ENCODE peak calls at places on chromosomes 7 and 10, in five cellular contexts. Z is progenitor cell of endocrine pancreas, Y is HCT116, A is endothelial cell, S is cardiac fibroblast. H is an unnamed sample.

GRCh38 chr10:122204691-122205489 is 66.2 kb upstream of the BTBD16 start:
- DNase-seq in Z (no peak), A (no peak), Y (no peak), S (no peak), H (no peak)

GRCh38 chr10:97714401-97715258 is 1.1 kb downstream of the MARVELD1 start:
- DNase-seq in Y (no peak), A (peak), S (peak), Z (peak), H (no peak)

GRCh38 chr7:67916571-67916970 is 919.9 kb downstream of the TYW1 start:
- DNase-seq in Y (no peak), S (no peak), Z (no peak), A (no peak), H (no peak)

GRCh38 chr10:122446668-122447410 is 7.6 kb upstream of the ARMS2 start:
- DNase-seq in A (no peak), Z (no peak), S (no peak), Y (peak), H (no peak)

GRCh38 chr7:44286182-44286617 is 39.2 kb downstream of the CAMK2B start:
- DNase-seq in Z (peak), S (no peak), A (no peak), Y (no peak), H (peak)

GRCh38 chr7:33841658-33842057 is 63.7 kb upstream of the BMPER start:
- DNase-seq in S (peak), Z (no peak), A (no peak), Y (no peak), H (no peak)

GRCh38 chr10:29039659-29040309 is 249.1 kb upstream of the LYZL1 start:
- DNase-seq in Z (no peak), S (peak), A (no peak), Y (no peak), H (no peak)

GRCh38 chr10:75019360-75019759 is 92.1 kb upstream of the SAMD8 start:
- DNase-seq in A (no peak), Z (no peak), Y (no peak), S (peak), H (no peak)

GRCh38 chr7:138875794-138876193 is 77.8 kb upstream of the ATP6V0A4 start:
- DNase-seq in Z (no peak), Y (no peak), A (no peak), S (peak), H (no peak)

DNA sequence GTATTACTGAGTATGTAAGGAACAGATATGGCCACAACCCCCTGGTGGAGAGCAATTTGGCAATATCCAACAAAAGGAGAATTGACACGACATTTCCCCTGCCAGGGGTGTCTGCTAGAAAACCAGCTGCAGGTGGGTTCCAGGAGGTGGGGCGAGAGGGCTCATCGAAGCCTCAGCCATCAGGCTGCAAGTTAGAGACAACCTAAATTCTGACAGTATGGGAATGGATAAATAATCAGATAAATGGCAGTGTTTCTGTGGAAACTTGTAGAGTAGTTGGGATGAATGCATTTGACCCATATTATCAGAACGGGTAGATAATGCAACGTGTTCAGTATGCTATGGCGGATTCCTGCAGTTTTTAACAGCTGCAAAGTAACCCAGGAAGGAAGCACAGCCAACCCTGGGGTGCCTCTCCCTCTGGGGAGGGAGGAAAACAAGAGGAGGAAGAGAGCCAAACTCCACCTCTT is 3.5 kb downstream of the TMEM273 start:
- DNase-seq in S (no peak), A (no peak), Z (no peak), Y (no peak), H (no peak)
- TF ChIP-seq CTCF in S (no peak), A (no peak), Z (no peak), Y (no peak), H (no peak)

GRCh38 chr7:46545790-46546189 is 624.7 kb upstream of the IGFBP3 start:
- DNase-seq in Y (peak), Z (no peak), S (peak), A (no peak), H (no peak)
- TF ChIP-seq CTCF in Y (no peak), Z (no peak), S (no peak), A (no peak), H (no peak)

DNA sequence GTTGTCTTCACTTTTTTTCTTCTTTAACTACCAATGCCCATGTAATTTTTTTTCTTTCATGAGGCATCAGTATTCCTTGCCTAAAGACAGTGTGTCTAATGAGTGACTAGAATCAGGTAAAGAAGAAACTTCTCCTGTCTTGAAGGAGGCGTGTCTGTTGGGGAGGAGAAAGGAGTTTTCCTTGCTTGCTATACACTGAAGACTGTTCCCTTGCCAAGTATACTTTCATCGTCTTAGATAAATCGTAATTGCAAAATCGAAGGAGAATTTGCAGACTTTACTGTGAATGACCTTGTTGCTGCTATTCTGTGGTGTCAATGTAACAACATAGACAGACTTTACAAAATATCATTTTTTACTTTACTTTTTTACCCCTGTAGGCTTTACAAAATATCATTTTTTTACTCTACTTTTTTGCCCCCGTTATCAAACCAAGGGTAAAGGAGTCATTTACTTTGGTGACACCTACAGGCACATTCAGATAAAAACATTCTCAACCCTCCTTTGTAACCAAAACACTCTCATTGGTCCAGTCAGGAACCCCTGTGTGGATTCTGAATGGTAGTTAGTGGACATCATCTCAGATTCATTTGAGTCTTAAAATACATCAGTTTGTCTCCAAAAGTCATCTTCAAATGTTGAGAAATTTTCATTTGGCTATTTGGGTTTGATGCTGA is 232.4 kb downstream of the AHR start:
- DNase-seq in Z (no peak), S (peak), A (no peak), Y (peak), H (no peak)
- TF ChIP-seq CTCF in Z (peak), S (peak), A (peak), Y (peak), H (no peak)

GRCh38 chr7:128835790-128836641 is 5.8 kb downstream of the FLNC start:
- DNase-seq in Z (no peak), S (peak), A (no peak), Y (no peak), H (no peak)
- TF ChIP-seq CTCF in Z (no peak), S (no peak), A (no peak), Y (no peak), H (no peak)

GRCh38 chr7:100126239-100126930 is 382 bp upstream of the MBLAC1 start:
- DNase-seq in A (no peak), Y (no peak), Z (no peak), S (no peak), H (no peak)
- TF ChIP-seq CTCF in A (no peak), Y (no peak), Z (peak), S (no peak), H (no peak)

GRCh38 chr7:47581821-47582747 is at the start of gene TNS3:
- DNase-seq in Z (peak), S (peak), Y (no peak), A (peak), H (peak)
- TF ChIP-seq CTCF in Z (peak), S (no peak), Y (no peak), A (no peak), H (no peak)

H was measured in activated B cell treated with CpG ODN at 0.5 μM for 24 hours.